ENCODE peak calls at places on chromosome 1, in seven cellular contexts. One of them, this sample, is unnamed.

GRCh38 chr1:99851850-99852454 is 1.8 kb downstream of the AGL start:
- DNase-seq in suprapubic skin: no peak
- DNase-seq in A172: no peak
- DNase-seq in NCI-H187: no peak
- DNase-seq in mucosa of gallbladder: no peak
- DNase-seq in mesendoderm: no peak
- DNase-seq in dermis microvascular lymphatic vessel endothelial cell: no peak
- DNase-seq in this sample: no peak

GRCh38 chr1:172351347-172351746 is 69.1 kb upstream of the C1orf105 start:
- DNase-seq in NCI-H187: no peak
- DNase-seq in mucosa of gallbladder: no peak
- DNase-seq in suprapubic skin: no peak
- DNase-seq in A172: no peak
- DNase-seq in dermis microvascular lymphatic vessel endothelial cell: no peak
- DNase-seq in mesendoderm: no peak
- DNase-seq in this sample: no peak

GRCh38 chr1:117363591-117364048 is 3.6 kb upstream of the MAN1A2 start:
- DNase-seq in dermis microvascular lymphatic vessel endothelial cell: no peak
- DNase-seq in mesendoderm: no peak
- DNase-seq in NCI-H187: no peak
- DNase-seq in suprapubic skin: no peak
- DNase-seq in A172: no peak
- DNase-seq in mucosa of gallbladder: no peak
- DNase-seq in this sample: no peak

GRCh38 chr1:86798608-86799291 is 94.4 kb downstream of the SH3GLB1 start:
- DNase-seq in mucosa of gallbladder: no peak
- DNase-seq in A172: no peak
- DNase-seq in suprapubic skin: no peak
- DNase-seq in dermis microvascular lymphatic vessel endothelial cell: no peak
- DNase-seq in mesendoderm: no peak
- DNase-seq in NCI-H187: no peak
- DNase-seq in this sample: no peak

GRCh38 chr1:238951809-238952208 is 434.6 kb upstream of the CHRM3 start:
- DNase-seq in A172: peak
- DNase-seq in dermis microvascular lymphatic vessel endothelial cell: no peak
- DNase-seq in mucosa of gallbladder: no peak
- DNase-seq in NCI-H187: no peak
- DNase-seq in mesendoderm: peak
- DNase-seq in suprapubic skin: no peak
- DNase-seq in this sample: no peak

GRCh38 chr1:118101445-118101844 is 83.6 kb downstream of the SPAG17 start:
- DNase-seq in dermis microvascular lymphatic vessel endothelial cell: no peak
- DNase-seq in mucosa of gallbladder: no peak
- DNase-seq in mesendoderm: no peak
- DNase-seq in suprapubic skin: no peak
- DNase-seq in A172: peak
- DNase-seq in NCI-H187: no peak
- DNase-seq in this sample: no peak

GRCh38 chr1:165376041-165376810 is 19.7 kb upstream of the LMX1A start:
- DNase-seq in A172: peak
- DNase-seq in dermis microvascular lymphatic vessel endothelial cell: no peak
- DNase-seq in mesendoderm: peak
- DNase-seq in mucosa of gallbladder: peak
- DNase-seq in suprapubic skin: peak
- DNase-seq in NCI-H187: peak
- DNase-seq in this sample: peak

GRCh38 chr1:92410706-92411105 is 76.0 kb downstream of the GFI1 start:
- DNase-seq in suprapubic skin: no peak
- DNase-seq in dermis microvascular lymphatic vessel endothelial cell: no peak
- DNase-seq in A172: no peak
- DNase-seq in NCI-H187: no peak
- DNase-seq in mucosa of gallbladder: no peak
- DNase-seq in mesendoderm: peak
- DNase-seq in this sample: no peak

GRCh38 chr1:937521-937920 is 13.8 kb downstream of the SAMD11 start:
- DNase-seq in mucosa of gallbladder: no peak
- DNase-seq in mesendoderm: no peak
- DNase-seq in NCI-H187: no peak
- DNase-seq in dermis microvascular lymphatic vessel endothelial cell: no peak
- DNase-seq in suprapubic skin: no peak
- DNase-seq in A172: no peak
- DNase-seq in this sample: no peak

GRCh38 chr1:1431845-1432565 is 3.5 kb upstream of the VWA1 start:
- DNase-seq in mesendoderm: peak
- DNase-seq in suprapubic skin: peak
- DNase-seq in A172: peak
- DNase-seq in dermis microvascular lymphatic vessel endothelial cell: no peak
- DNase-seq in mucosa of gallbladder: no peak
- DNase-seq in NCI-H187: no peak
- DNase-seq in this sample: no peak

GRCh38 chr1:229042482-229042881 is 228.4 kb upstream of the RAB4A start:
- DNase-seq in NCI-H187: no peak
- DNase-seq in dermis microvascular lymphatic vessel endothelial cell: no peak
- DNase-seq in mucosa of gallbladder: no peak
- DNase-seq in A172: no peak
- DNase-seq in mesendoderm: no peak
- DNase-seq in suprapubic skin: no peak
- DNase-seq in this sample: no peak

GRCh38 chr1:27607239-27607804 is 3.4 kb upstream of the AHDC1 start:
- DNase-seq in NCI-H187: no peak
- DNase-seq in mucosa of gallbladder: no peak
- DNase-seq in A172: no peak
- DNase-seq in suprapubic skin: no peak
- DNase-seq in dermis microvascular lymphatic vessel endothelial cell: no peak
- DNase-seq in mesendoderm: peak
- DNase-seq in this sample: no peak

GRCh38 chr1:17617787-17618557 is 78.5 kb downstream of the ARHGEF10L start:
- DNase-seq in mesendoderm: peak
- DNase-seq in suprapubic skin: no peak
- DNase-seq in A172: peak
- DNase-seq in NCI-H187: no peak
- DNase-seq in dermis microvascular lymphatic vessel endothelial cell: no peak
- DNase-seq in mucosa of gallbladder: peak
- DNase-seq in this sample: no peak

GRCh38 chr1:43565600-43566360 is 35.1 kb downstream of the PTPRF start:
- DNase-seq in mesendoderm: peak
- DNase-seq in dermis microvascular lymphatic vessel endothelial cell: peak
- DNase-seq in suprapubic skin: no peak
- DNase-seq in mucosa of gallbladder: peak
- DNase-seq in NCI-H187: peak
- DNase-seq in A172: no peak
- DNase-seq in this sample: no peak

GRCh38 chr1:175297291-175297690 is 104.7 kb upstream of the KIAA0040 start:
- DNase-seq in NCI-H187: no peak
- DNase-seq in dermis microvascular lymphatic vessel endothelial cell: no peak
- DNase-seq in mesendoderm: no peak
- DNase-seq in suprapubic skin: no peak
- DNase-seq in mucosa of gallbladder: no peak
- DNase-seq in A172: no peak
- DNase-seq in this sample: no peak

This sample was measured in NCI-H2107.